ENCODE peak calls at places on chromosomes 16 and 17, in ten cellular contexts. C is NCI-H1417; O is AG04449; R is stimulated activated naive CD8-positive, alpha-beta T cell treated with anti-CD3 and anti-CD28 coated beads, Interleukin-15, Interleukin-2, amounts not matched to agents 100 U/mL and 50 U/mL, for 24 hours; A is stimulated activated CD4-positive, alpha-beta T cell treated with anti-CD3 and anti-CD28 coated beads, Interleukin-15, amount 100 ng/mL, for 24 hours; Q is stimulated activated CD8-positive, alpha-beta memory T cell treated with anti-CD3 and anti-CD28 coated beads, Interleukin-7, amount 100 ng/mL, for 48 hours; S is NCI-H1694 treated with DMSO at 0.1 percent for 48 hours; I is memory B cell; H is activated CD8-positive, alpha-beta T cell treated with anti-CD3 and anti-CD28 coated beads, Interleukin-2, amount 10 ng/mL, durations not matched to agents 7 days and 5 days; X is Panc1. B is an unnamed sample.

GRCh38 chr16:22685162-22685830 is 128.7 kb upstream of the HS3ST2 start:
- DNase-seq in C (no peak), O (no peak), R (no peak), A (no peak), Q (no peak), S (no peak), I (no peak), H (no peak), X (no peak), B (no peak)

GRCh38 chr17:81277421-81277820 is 17.7 kb downstream of the SLC38A10 start:
- DNase-seq in C (peak), O (no peak), R (no peak), A (no peak), Q (no peak), S (peak), I (no peak), H (no peak), X (no peak), B (no peak)

GRCh38 chr17:39538875-39539274 is 68.8 kb downstream of the NEUROD2 start:
- DNase-seq in C (no peak), O (no peak), R (no peak), A (no peak), Q (no peak), S (no peak), I (no peak), H (peak), X (no peak), B (no peak)

GRCh38 chr17:9862949-9863348 is 37.2 kb downstream of the GLP2R start:
- DNase-seq in C (no peak), O (no peak), R (no peak), A (no peak), Q (no peak), S (no peak), I (no peak), H (no peak), X (no peak), B (no peak)

GRCh38 chr16:71369494-71369893 is 11.0 kb downstream of the CALB2 start:
- DNase-seq in C (no peak), O (no peak), R (no peak), A (no peak), Q (no peak), S (no peak), I (no peak), H (no peak), X (no peak), B (no peak)

GRCh38 chr16:78297066-78297666 is 197.7 kb downstream of the WWOX start:
- DNase-seq in C (peak), O (no peak), R (no peak), A (no peak), Q (no peak), S (no peak), I (no peak), H (no peak), X (no peak), B (no peak)

GRCh38 chr17:6496636-6497441 is 52.6 kb downstream of the PIMREG start:
- DNase-seq in C (no peak), O (no peak), R (no peak), A (no peak), Q (no peak), S (peak), I (no peak), H (no peak), X (no peak), B (no peak)

GRCh38 chr16:79950932-79951719 is 350.6 kb upstream of the MAF start:
- DNase-seq in C (no peak), O (no peak), R (no peak), A (no peak), Q (no peak), S (no peak), I (no peak), H (no peak), X (no peak), B (no peak)

GRCh38 chr16:84959045-84959576 is 52.2 kb downstream of the ZDHHC7 start:
- DNase-seq in C (no peak), O (no peak), R (no peak), A (no peak), Q (no peak), S (no peak), I (no peak), H (no peak), X (no peak), B (no peak)

GRCh38 chr16:27798241-27798640 is 248.3 kb downstream of the KATNIP start:
- DNase-seq in C (no peak), O (no peak), R (no peak), A (no peak), Q (no peak), S (no peak), I (no peak), H (no peak), X (no peak), B (no peak)

GRCh38 chr16:85911531-85911930 is 12.6 kb downstream of the IRF8 start:
- DNase-seq in C (no peak), O (no peak), R (no peak), A (no peak), Q (no peak), S (no peak), I (no peak), H (no peak), X (no peak), B (no peak)

GRCh38 chr17:21058098-21058893 is 15.5 kb upstream of the USP22 start:
- DNase-seq in C (no peak), O (no peak), R (no peak), A (no peak), Q (no peak), S (no peak), I (no peak), H (peak), X (no peak), B (no peak)

GRCh38 chr17:31824771-31825360 is 34.2 kb downstream of the COPRS start:
- DNase-seq in C (no peak), O (no peak), R (no peak), A (no peak), Q (no peak), S (no peak), I (no peak), H (no peak), X (no peak), B (peak)

GRCh38 chr16:81315271-81316175 is 761 bp downstream of the GAN start:
- DNase-seq in C (no peak), O (no peak), R (peak), A (peak), Q (peak), S (no peak), I (peak), H (peak), X (no peak), B (no peak)

GRCh38 chr17:13320046-13320785 is 281.5 kb downstream of the HS3ST3A1 start:
- DNase-seq in C (no peak), O (no peak), R (no peak), A (no peak), Q (no peak), S (no peak), I (no peak), H (no peak), X (no peak), B (no peak)

GRCh38 chr16:64292953-64293352 is 828.9 kb downstream of the CDH11 start:
- DNase-seq in C (no peak), O (no peak), R (no peak), A (no peak), Q (no peak), S (no peak), I (no peak), H (no peak), X (no peak), B (no peak)

GRCh38 chr16:84514874-84515835 is 10.7 kb upstream of the MEAK7 start:
- DNase-seq in C (peak), O (no peak), R (peak), A (peak), Q (peak), S (no peak), I (peak), H (peak), X (no peak), B (no peak)

GRCh38 chr17:36939944-36940312 is 2.7 kb downstream of the LHX1 start:
- DNase-seq in C (no peak), O (no peak), R (no peak), A (no peak), Q (no peak), S (no peak), I (no peak), H (no peak), X (no peak), B (no peak)

GRCh38 chr16:19105131-19105530 is 8.6 kb upstream of the ITPRIPL2 start:
- DNase-seq in C (no peak), O (no peak), R (no peak), A (no peak), Q (no peak), S (no peak), I (no peak), H (no peak), X (no peak), B (no peak)

GRCh38 chr17:29929006-29929543 is 953 bp downstream of the SSH2 start:
- DNase-seq in C (peak), O (no peak), R (peak), A (peak), Q (no peak), S (peak), I (peak), H (peak), X (no peak), B (no peak)

GRCh38 chr17:35969558-35970442 is 11.5 kb downstream of the CCL16 start:
- DNase-seq in C (peak), O (peak), R (peak), A (peak), Q (no peak), S (peak), I (peak), H (peak), X (peak), B (peak)

GRCh38 chr16:19338335-19338734 is 52.8 kb downstream of the CLEC19A start:
- DNase-seq in C (no peak), O (no peak), R (no peak), A (no peak), Q (no peak), S (no peak), I (no peak), H (no peak), X (no peak), B (no peak)

GRCh38 chr17:12024332-12024731 is 3.7 kb downstream of the MAP2K4 start:
- DNase-seq in C (no peak), O (no peak), R (no peak), A (no peak), Q (no peak), S (no peak), I (no peak), H (no peak), X (peak), B (no peak)

GRCh38 chr16:68866933-68867332 is 23.6 kb downstream of the TANGO6 start:
- DNase-seq in C (no peak), O (no peak), R (no peak), A (no peak), Q (no peak), S (no peak), I (no peak), H (no peak), X (no peak), B (no peak)

GRCh38 chr16:48911700-48912099 is 301.7 kb upstream of the N4BP1 start:
- DNase-seq in C (no peak), O (no peak), R (no peak), A (no peak), Q (no peak), S (peak), I (no peak), H (no peak), X (no peak), B (no peak)

GRCh38 chr17:4945176-4945943 is 3.0 kb downstream of the PFN1 start:
- DNase-seq in C (no peak), O (peak), R (peak), A (peak), Q (peak), S (no peak), I (no peak), H (peak), X (peak), B (peak)

GRCh38 chr17:63998050-63998720 is at the start of gene PRR29:
- DNase-seq in C (peak), O (no peak), R (peak), A (peak), Q (peak), S (peak), I (peak), H (peak), X (no peak), B (no peak)

GRCh38 chr16:46961373-46962353 is 11.8 kb downstream of the DNAJA2 start:
- DNase-seq in C (no peak), O (no peak), R (peak), A (peak), Q (no peak), S (no peak), I (no peak), H (peak), X (no peak), B (no peak)

GRCh38 chr16:2791174-2791573 is 3.8 kb upstream of the PRSS33 start:
- DNase-seq in C (no peak), O (no peak), R (no peak), A (no peak), Q (no peak), S (no peak), I (no peak), H (no peak), X (no peak), B (no peak)

GRCh38 chr17:67272312-67273050 is 27.5 kb upstream of the HELZ start:
- DNase-seq in C (no peak), O (no peak), R (no peak), A (no peak), Q (no peak), S (no peak), I (no peak), H (peak), X (no peak), B (no peak)

GRCh38 chr16:21708533-21709115 is 44.9 kb downstream of the OTOA start:
- DNase-seq in C (peak), O (peak), R (peak), A (peak), Q (peak), S (peak), I (peak), H (peak), X (peak), B (peak)

GRCh38 chr17:34155947-34156346 is 99.1 kb upstream of the CCL2 start:
- DNase-seq in C (no peak), O (no peak), R (no peak), A (no peak), Q (no peak), S (no peak), I (no peak), H (no peak), X (no peak), B (no peak)

GRCh38 chr16:11334831-11335404 is 10.3 kb upstream of the RMI2 start:
- DNase-seq in C (no peak), O (no peak), R (no peak), A (no peak), Q (no peak), S (no peak), I (no peak), H (no peak), X (no peak), B (no peak)

GRCh38 chr16:23679274-23679985 is 741 bp downstream of the PLK1 start:
- DNase-seq in C (no peak), O (no peak), R (peak), A (peak), Q (no peak), S (no peak), I (peak), H (peak), X (no peak), B (no peak)